ENCODE peak calls at places on chromosomes 6 and 20, in four cellular contexts. One of them, this sample, is unnamed.

GRCh38 chr20:4369798-4370124 is 351.9 kb upstream of the PRND start:
- DNase-seq in fibroblast of lung: no peak
- DNase-seq in keratinocyte: no peak
- DNase-seq in GM23338: no peak
- DNase-seq in this sample: no peak

GRCh38 chr20:18984238-18985200 is 170.9 kb downstream of the SCP2D1 start:
- DNase-seq in fibroblast of lung: no peak
- DNase-seq in keratinocyte: no peak
- DNase-seq in GM23338: no peak
- DNase-seq in this sample: no peak

GRCh38 chr6:128605961-128606360 is 85.6 kb upstream of the PTPRK start:
- DNase-seq in fibroblast of lung: peak
- DNase-seq in keratinocyte: peak
- DNase-seq in GM23338: no peak
- DNase-seq in this sample: no peak

GRCh38 chr6:140494321-140495085 is 1120.1 kb upstream of the CITED2 start:
- DNase-seq in fibroblast of lung: peak
- DNase-seq in keratinocyte: no peak
- DNase-seq in GM23338: no peak
- DNase-seq in this sample: no peak

GRCh38 chr20:57415791-57416190 is 24.6 kb downstream of the RBM38 start:
- DNase-seq in fibroblast of lung: no peak
- DNase-seq in keratinocyte: no peak
- DNase-seq in GM23338: no peak
- DNase-seq in this sample: no peak

GRCh38 chr20:59933296-59933848 is at the start of gene SYCP2:
- DNase-seq in fibroblast of lung: peak
- DNase-seq in keratinocyte: no peak
- DNase-seq in GM23338: peak
- DNase-seq in this sample: no peak

GRCh38 chr6:124780621-124781020 is 181.6 kb upstream of the RNF217 start:
- DNase-seq in fibroblast of lung: peak
- DNase-seq in keratinocyte: no peak
- DNase-seq in GM23338: no peak
- DNase-seq in this sample: no peak

GRCh38 chr6:169213814-169214520 is 39.7 kb downstream of the THBS2 start:
- DNase-seq in fibroblast of lung: peak
- DNase-seq in keratinocyte: no peak
- DNase-seq in GM23338: no peak
- DNase-seq in this sample: no peak

GRCh38 chr20:3082955-3083952 is 1.3 kb downstream of the AVP start:
- DNase-seq in fibroblast of lung: no peak
- DNase-seq in keratinocyte: no peak
- DNase-seq in GM23338: peak
- DNase-seq in this sample: no peak
- TF ChIP-seq EZH2 in fibroblast of lung: peak
- TF ChIP-seq EZH2 in keratinocyte: peak
- TF ChIP-seq EZH2 in GM23338: peak
- TF ChIP-seq EZH2 in this sample: no peak

GRCh38 chr6:113907107-113907506 is 50.0 kb downstream of the MARCKS start:
- DNase-seq in fibroblast of lung: no peak
- DNase-seq in keratinocyte: no peak
- DNase-seq in GM23338: no peak
- DNase-seq in this sample: no peak

GRCh38 chr6:113903666-113904330 is 46.7 kb downstream of the MARCKS start:
- DNase-seq in fibroblast of lung: peak
- DNase-seq in keratinocyte: no peak
- DNase-seq in GM23338: no peak
- DNase-seq in this sample: no peak

GRCh38 chr6:113901482-113901881 is 44.3 kb downstream of the MARCKS start:
- DNase-seq in fibroblast of lung: peak
- DNase-seq in keratinocyte: no peak
- DNase-seq in GM23338: no peak
- DNase-seq in this sample: no peak
- TF ChIP-seq CTCF in fibroblast of lung: no peak
- TF ChIP-seq CTCF in keratinocyte: no peak
- TF ChIP-seq CTCF in GM23338: no peak
- TF ChIP-seq CTCF in this sample: no peak

GRCh38 chr20:25858495-25859425 is 162.1 kb upstream of the ZNF337 start:
- DNase-seq in fibroblast of lung: no peak
- DNase-seq in keratinocyte: no peak
- DNase-seq in GM23338: no peak
- DNase-seq in this sample: no peak
- TF ChIP-seq EZH2 in fibroblast of lung: no peak
- TF ChIP-seq EZH2 in keratinocyte: peak
- TF ChIP-seq EZH2 in GM23338: no peak
- TF ChIP-seq EZH2 in this sample: no peak

GRCh38 chr6:46174904-46175303 is 4.1 kb upstream of the ENPP5 start:
- DNase-seq in fibroblast of lung: no peak
- DNase-seq in keratinocyte: no peak
- DNase-seq in GM23338: no peak
- DNase-seq in this sample: no peak

GRCh38 chr6:46175976-46176375 is 5.2 kb upstream of the ENPP5 start:
- DNase-seq in fibroblast of lung: no peak
- DNase-seq in keratinocyte: no peak
- DNase-seq in GM23338: no peak
- DNase-seq in this sample: no peak

GRCh38 chr6:46170357-46171289 is at the start of gene ENPP5:
- DNase-seq in fibroblast of lung: peak
- DNase-seq in keratinocyte: no peak
- DNase-seq in GM23338: peak
- DNase-seq in this sample: peak

GRCh38 chr6:46172176-46172575 is 1.4 kb upstream of the ENPP5 start:
- DNase-seq in fibroblast of lung: no peak
- DNase-seq in keratinocyte: no peak
- DNase-seq in GM23338: no peak
- DNase-seq in this sample: no peak

GRCh38 chr6:46175446-46175845 is 4.7 kb upstream of the ENPP5 start:
- DNase-seq in fibroblast of lung: no peak
- DNase-seq in keratinocyte: no peak
- DNase-seq in GM23338: no peak
- DNase-seq in this sample: no peak
- TF ChIP-seq CTCF in fibroblast of lung: no peak
- TF ChIP-seq CTCF in keratinocyte: no peak
- TF ChIP-seq CTCF in GM23338: no peak
- TF ChIP-seq CTCF in this sample: no peak

DNA sequence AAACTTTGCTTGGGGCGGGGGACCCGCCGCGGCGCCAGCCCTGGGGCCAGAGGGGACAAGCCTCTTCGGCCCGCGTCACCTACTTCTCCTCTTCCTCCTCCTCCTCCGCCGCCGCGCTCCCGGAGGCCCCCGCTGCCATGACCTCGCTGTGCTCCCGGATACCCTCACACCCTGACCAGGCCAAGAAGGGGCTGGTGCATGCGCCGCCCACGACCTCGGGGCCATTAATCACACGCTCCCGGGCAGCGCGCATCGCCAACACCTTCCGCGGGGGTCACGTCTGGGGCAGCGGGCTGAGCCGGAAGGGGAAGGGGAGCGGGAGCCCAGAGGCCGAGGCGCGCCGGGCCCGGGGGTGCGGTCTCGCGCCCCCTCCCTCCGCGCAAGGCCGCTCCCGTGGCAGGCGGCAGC is 350 bp upstream of the CNR1 start:
- DNase-seq in fibroblast of lung: no peak
- DNase-seq in keratinocyte: no peak
- DNase-seq in GM23338: no peak
- DNase-seq in this sample: no peak
- TF ChIP-seq EZH2 in fibroblast of lung: peak
- TF ChIP-seq EZH2 in keratinocyte: peak
- TF ChIP-seq EZH2 in GM23338: peak
- TF ChIP-seq EZH2 in this sample: no peak

GRCh38 chr6:98941319-98941718 is 6.4 kb downstream of the FBXL4 start:
- DNase-seq in fibroblast of lung: peak
- DNase-seq in keratinocyte: no peak
- DNase-seq in GM23338: no peak
- DNase-seq in this sample: no peak

GRCh38 chr6:98944598-98945011 is 3.1 kb downstream of the FBXL4 start:
- DNase-seq in fibroblast of lung: peak
- DNase-seq in keratinocyte: no peak
- DNase-seq in GM23338: no peak
- DNase-seq in this sample: no peak

GRCh38 chr6:98944168-98944567 is 3.6 kb downstream of the FBXL4 start:
- DNase-seq in fibroblast of lung: no peak
- DNase-seq in keratinocyte: no peak
- DNase-seq in GM23338: no peak
- DNase-seq in this sample: no peak

GRCh38 chr6:98945311-98946005 is 2.3 kb downstream of the FBXL4 start:
- DNase-seq in fibroblast of lung: no peak
- DNase-seq in keratinocyte: no peak
- DNase-seq in GM23338: no peak
- DNase-seq in this sample: no peak

GRCh38 chr6:98942263-98942803 is 5.4 kb downstream of the FBXL4 start:
- DNase-seq in fibroblast of lung: no peak
- DNase-seq in keratinocyte: no peak
- DNase-seq in GM23338: peak
- DNase-seq in this sample: no peak
- TF ChIP-seq CTCF in fibroblast of lung: no peak
- TF ChIP-seq CTCF in keratinocyte: no peak
- TF ChIP-seq CTCF in GM23338: peak
- TF ChIP-seq CTCF in this sample: no peak

GRCh38 chr6:159077123-159077522 is 32.3 kb upstream of the TAGAP start:
- DNase-seq in fibroblast of lung: peak
- DNase-seq in keratinocyte: no peak
- DNase-seq in GM23338: no peak
- DNase-seq in this sample: no peak
- TF ChIP-seq EZH2 in fibroblast of lung: no peak
- TF ChIP-seq EZH2 in keratinocyte: no peak
- TF ChIP-seq EZH2 in GM23338: no peak
- TF ChIP-seq EZH2 in this sample: no peak

This sample was measured in PC-9.